ENCODE peak calls at places on chromosomes 5 and 9, in seven cellular contexts. S is GM23338, F is breast epithelium, U is spleen, Y is transverse colon, M is K562, Z is HCT116. R is an unnamed sample.

GRCh38 chr9:17052626-17053025 is 82.2 kb upstream of the CNTLN start:
- DNase-seq in Z (no peak), M (no peak), Y (no peak), F (no peak), U (no peak), S (peak; percentile 58), R (no peak)

GRCh38 chr5:139668064-139668880 is 20.1 kb downstream of the CXXC5 start:
- DNase-seq in Y (no peak), U (peak; percentile 83), S (peak; percentile 82), F (no peak), M (peak; percentile 84), Z (no peak), R (no peak)

GRCh38 chr9:36835271-36835996 is 198.6 kb downstream of the PAX5 start:
- DNase-seq in U (peak; percentile 87), S (no peak), M (no peak), Y (no peak), F (no peak), Z (no peak), R (no peak)

GRCh38 chr5:101424530-101425175 is 521.6 kb upstream of the ST8SIA4 start:
- DNase-seq in U (no peak), M (no peak), Z (peak; percentile 10), S (no peak), F (no peak), Y (no peak), R (no peak)

GRCh38 chr5:97501286-97501964 is 318.4 kb upstream of the RIOK2 start:
- DNase-seq in M (no peak), S (no peak), Z (no peak), Y (no peak), F (no peak), U (no peak), R (no peak)

GRCh38 chr9:75184471-75184870 is 96.2 kb downstream of the OSTF1 start:
- DNase-seq in U (no peak), F (no peak), Z (no peak), M (no peak), S (no peak), Y (no peak), R (no peak)

GRCh38 chr9:68844623-68845612 is 139.9 kb downstream of the PIP5K1B start:
- DNase-seq in U (no peak), S (peak; percentile 85), M (peak; percentile 75), Z (peak; percentile 16), F (no peak), Y (peak; percentile 51), R (no peak)

GRCh38 chr9:89770779-89771178 is 166.0 kb downstream of the GADD45G start:
- DNase-seq in M (no peak), Y (no peak), S (no peak), U (peak; percentile 62), Z (no peak), F (no peak), R (no peak)

GRCh38 chr9:35489313-35490154 is at the start of gene RUSC2:
- DNase-seq in U (peak; percentile 88), Y (peak; percentile 76), F (peak; percentile 75), S (peak; percentile 94), Z (peak; percentile 68), M (peak; percentile 92), R (peak; percentile 67)

GRCh38 chr5:130939059-130939458 is 226.0 kb downstream of the HINT1 start:
- DNase-seq in F (no peak), Z (no peak), U (no peak), S (no peak), Y (no peak), M (no peak), R (no peak)

GRCh38 chr9:99822096-99822595 is 461 bp downstream of the NR4A3 start:
- DNase-seq in M (no peak), Y (peak; percentile 52), U (peak; percentile 93), Z (no peak), S (no peak), F (no peak), R (peak; percentile 6)

GRCh38 chr5:10366310-10367297 is 13.1 kb downstream of the MARCHF6 start:
- DNase-seq in S (no peak), U (no peak), M (no peak), Y (peak; percentile 42), Z (no peak), F (no peak), R (peak; percentile 67)

GRCh38 chr5:119453045-119453383 is 717 bp downstream of the HSD17B4 start:
- DNase-seq in M (peak; percentile 55), Y (peak; percentile 36), S (no peak), Z (no peak), U (no peak), F (no peak), R (peak; percentile 27)

GRCh38 chr5:76867827-76868693 is 18.2 kb downstream of the S100Z start:
- DNase-seq in Y (peak; percentile 70), M (peak; percentile 76), S (peak; percentile 86), U (no peak), F (no peak), Z (peak; percentile 63), R (peak; percentile 42)

GRCh38 chr5:12703254-12703653 is 799.0 kb upstream of the CTNND2 start:
- DNase-seq in S (no peak), F (no peak), U (no peak), M (no peak), Y (no peak), Z (no peak), R (no peak)

DNA sequence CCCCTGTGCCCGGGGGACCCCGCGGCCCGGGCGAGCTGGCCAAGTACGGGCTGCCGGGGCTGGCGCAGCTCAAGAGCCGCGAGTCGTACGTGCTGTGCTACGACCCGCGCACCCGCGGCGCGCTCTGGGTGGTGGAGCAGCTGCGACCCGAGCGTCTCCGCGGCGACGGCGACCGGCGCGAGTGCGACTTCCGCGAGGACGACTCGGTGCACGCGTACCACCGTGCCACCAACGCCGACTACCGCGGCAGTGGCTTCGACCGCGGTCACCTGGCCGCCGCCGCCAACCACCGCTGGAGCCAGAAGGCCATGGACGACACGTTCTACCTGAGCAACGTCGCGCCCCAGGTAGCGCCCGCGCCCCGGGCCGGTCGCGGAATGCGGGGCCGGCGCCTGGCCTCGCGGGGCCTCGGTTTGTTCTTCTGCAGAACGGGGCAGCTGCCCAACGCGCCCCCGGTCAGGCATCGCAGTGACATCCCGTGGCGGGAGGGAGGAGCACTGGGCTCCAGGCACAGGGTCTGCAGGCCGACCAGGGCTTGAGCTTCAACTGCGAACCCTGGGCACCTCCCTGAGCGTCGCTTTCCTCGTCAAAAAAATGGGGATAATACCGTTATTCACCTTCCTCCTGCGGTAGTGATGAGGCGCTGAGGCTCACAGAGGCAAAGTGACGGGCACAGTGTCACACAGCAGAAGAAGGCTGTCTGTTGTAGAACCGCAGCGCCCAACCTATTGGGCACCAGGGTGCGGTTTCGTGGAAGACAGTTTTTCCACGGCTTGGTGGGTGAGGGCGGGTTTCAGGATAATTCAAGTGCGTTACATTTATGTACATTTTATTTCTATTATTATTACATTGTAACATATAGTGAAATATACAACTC is 777 bp downstream of the ENDOG start:
- DNase-seq in M (peak; percentile 57), Z (no peak), U (peak; percentile 90), F (no peak), Y (peak; percentile 43), S (peak; percentile 53), R (peak; percentile 23)
- TF ChIP-seq CTCF in M (peak; percentile 13), Z (no peak), U (no peak), F (no peak), Y (no peak), S (no peak), R (no peak)

GRCh38 chr5:1508679-1509290 is 15.0 kb downstream of the LPCAT1 start:
- DNase-seq in Z (no peak), M (no peak), S (no peak), F (peak; percentile 43), Y (peak; percentile 4), U (peak; percentile 80), R (no peak)

GRCh38 chr5:1507016-1507375 is 16.8 kb downstream of the LPCAT1 start:
- DNase-seq in M (no peak), S (no peak), Y (no peak), Z (no peak), F (no peak), U (no peak), R (no peak)

GRCh38 chr5:1509346-1510085 is 14.2 kb downstream of the LPCAT1 start:
- DNase-seq in Z (no peak), S (no peak), F (peak; percentile 30), M (no peak), U (peak; percentile 57), Y (no peak), R (no peak)

GRCh38 chr5:1507457-1507856 is 16.3 kb downstream of the LPCAT1 start:
- DNase-seq in Y (no peak), U (peak; percentile 76), S (no peak), F (no peak), M (no peak), Z (no peak), R (no peak)

GRCh38 chr5:1507961-1508678 is 15.6 kb downstream of the LPCAT1 start:
- DNase-seq in F (peak; percentile 33), S (no peak), M (no peak), Y (peak; percentile 3), U (peak; percentile 76), Z (no peak), R (no peak)
- TF ChIP-seq POLR2AphosphoS5 in F (no peak), S (no peak), M (no peak), Y (no peak), U (no peak), Z (no peak), R (no peak)

GRCh38 chr5:149639718-149640117 is 58.4 kb downstream of the ARHGEF37 start:
- DNase-seq in S (no peak), F (no peak), Y (no peak), M (no peak), Z (no peak), U (no peak), R (no peak)

GRCh38 chr5:149638546-149639241 is 57.4 kb downstream of the ARHGEF37 start:
- DNase-seq in Z (no peak), M (no peak), U (no peak), S (no peak), Y (no peak), F (no peak), R (no peak)

GRCh38 chr5:149640350-149640999 is 59.2 kb downstream of the ARHGEF37 start:
- DNase-seq in U (no peak), Z (no peak), M (no peak), F (no peak), S (no peak), Y (no peak), R (no peak)

GRCh38 chr5:149641600-149641999 is 60.3 kb downstream of the ARHGEF37 start:
- DNase-seq in Y (no peak), S (no peak), Z (no peak), U (no peak), M (no peak), F (no peak), R (no peak)

DNA sequence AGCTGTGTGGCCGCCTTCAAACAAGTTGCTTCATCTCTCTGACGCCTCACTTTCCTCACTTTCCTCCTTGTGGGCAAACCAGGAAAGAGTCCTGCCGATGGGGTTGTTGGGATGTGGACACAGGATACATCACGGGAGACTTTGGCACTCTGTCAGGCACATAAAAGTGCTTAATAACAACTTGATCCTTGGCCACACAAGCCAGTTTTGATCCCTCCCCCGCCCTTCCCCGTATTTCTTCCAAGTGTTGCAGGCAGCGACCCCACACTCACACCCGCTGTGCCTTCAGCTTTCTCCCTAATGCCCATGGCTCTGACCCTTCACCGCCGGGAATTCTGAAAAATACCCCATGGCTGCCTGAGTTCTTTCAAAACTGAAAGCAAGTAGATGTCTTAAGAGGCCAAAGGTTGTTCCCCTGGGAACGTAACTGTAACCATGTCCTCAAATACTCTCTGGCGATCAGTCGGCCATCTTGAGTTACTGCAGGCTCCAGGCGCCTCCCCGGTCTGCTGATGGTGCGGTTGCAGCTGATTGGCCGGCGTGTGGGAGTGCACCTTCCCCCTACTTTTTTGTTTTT is 59.8 kb downstream of the ARHGEF37 start:
- DNase-seq in S (peak; percentile 39), M (peak; percentile 49), Y (peak; percentile 81), Z (no peak), U (no peak), F (no peak), R (peak; percentile 86)
- TF ChIP-seq CTCF in S (no peak), M (no peak), Y (peak; percentile 46), Z (no peak), U (no peak), F (no peak), R (peak; percentile 42)

GRCh38 chr5:74918232-74918669 is 52.1 kb upstream of the FAM169A start:
- DNase-seq in S (no peak), Z (no peak), M (no peak), F (no peak), Y (no peak), U (no peak), R (no peak)
- TF ChIP-seq POLR2AphosphoS5 in S (no peak), Z (no peak), M (no peak), F (no peak), Y (no peak), U (no peak), R (no peak)